ENCODE peak calls at places on chromosomes 16 and 17, in six cellular contexts. U, Q, K, L, O and X are unnamed samples.

GRCh38 chr16:84851192-84852127 is 31.7 kb downstream of the CRISPLD2 start:
- DNase-seq in U (no peak), Q (no peak), K (no peak), L (no peak), O (peak), X (peak)

GRCh38 chr17:42779942-42780815 is at the start of gene WNK4:
- DNase-seq in U (no peak), Q (no peak), K (no peak), L (no peak), O (peak), X (no peak)

GRCh38 chr17:40369923-40370322 is 5.4 kb upstream of the GJD3 start:
- DNase-seq in U (no peak), Q (no peak), K (no peak), L (no peak), O (no peak), X (no peak)

GRCh38 chr17:58370716-58371115 is 18.7 kb upstream of the SUPT4H1 start:
- DNase-seq in U (no peak), Q (no peak), K (no peak), L (no peak), O (no peak), X (no peak)

GRCh38 chr16:49910761-49911160 is 54.8 kb upstream of the ZNF423 start:
- DNase-seq in U (no peak), Q (no peak), K (no peak), L (no peak), O (no peak), X (no peak)

GRCh38 chr16:84360748-84361147 is 7.6 kb upstream of the ATP2C2 start:
- DNase-seq in U (no peak), Q (no peak), K (no peak), L (no peak), O (no peak), X (no peak)

GRCh38 chr16:83924686-83925085 is 25.8 kb downstream of the MLYCD start:
- DNase-seq in U (no peak), Q (no peak), K (no peak), L (no peak), O (no peak), X (no peak)

GRCh38 chr16:19432429-19432828 is 14.7 kb downstream of the TMC5 start:
- DNase-seq in U (no peak), Q (no peak), K (no peak), L (no peak), O (peak), X (no peak)

GRCh38 chr17:48044851-48045250 is 3.3 kb upstream of the NFE2L1 start:
- DNase-seq in U (no peak), Q (no peak), K (no peak), L (no peak), O (no peak), X (no peak)

GRCh38 chr17:42023524-42024349 is 3.8 kb downstream of the NKIRAS2 start:
- DNase-seq in U (no peak), Q (no peak), K (no peak), L (no peak), O (no peak), X (no peak)

GRCh38 chr17:60720763-60721531 is 43.3 kb downstream of the BCAS3 start:
- DNase-seq in U (peak), Q (peak), K (peak), L (no peak), O (peak), X (no peak)

GRCh38 chr17:19332371-19333131 is 30.0 kb downstream of the B9D1 start:
- DNase-seq in U (no peak), Q (peak), K (no peak), L (no peak), O (no peak), X (no peak)

GRCh38 chr17:77735341-77736206 is 222.9 kb upstream of the TNRC6C start:
- DNase-seq in U (no peak), Q (no peak), K (peak), L (no peak), O (no peak), X (no peak)

GRCh38 chr17:74872313-74873035 is at the start of gene FDXR:
- DNase-seq in U (no peak), Q (no peak), K (no peak), L (no peak), O (no peak), X (no peak)

GRCh38 chr16:85393674-85394510 is 219.2 kb upstream of the GSE1 start:
- DNase-seq in U (no peak), Q (peak), K (peak), L (peak), O (peak), X (no peak)

GRCh38 chr16:23635958-23636357 is 5.2 kb downstream of the PALB2 start:
- DNase-seq in U (no peak), Q (no peak), K (no peak), L (no peak), O (no peak), X (no peak)

GRCh38 chr16:82924075-82924854 is 297.5 kb downstream of the CDH13 start:
- DNase-seq in U (no peak), Q (peak), K (no peak), L (no peak), O (no peak), X (no peak)

GRCh38 chr17:11780621-11781020 is 182.4 kb downstream of the DNAH9 start:
- DNase-seq in U (no peak), Q (no peak), K (no peak), L (no peak), O (no peak), X (no peak)

GRCh38 chr17:79114455-79115301 is 40.1 kb downstream of the ENGASE start:
- DNase-seq in U (no peak), Q (no peak), K (peak), L (no peak), O (no peak), X (no peak)

GRCh38 chr17:7834554-7834890 is 505 bp downstream of the KDM6B start:
- DNase-seq in U (no peak), Q (peak), K (peak), L (no peak), O (peak), X (no peak)

GRCh38 chr17:79707931-79708891 is 22.5 kb upstream of the ENPP7 start:
- DNase-seq in U (no peak), Q (peak), K (peak), L (no peak), O (peak), X (no peak)

GRCh38 chr16:55569025-55569424 is 2.5 kb downstream of the CAPNS2 start:
- DNase-seq in U (no peak), Q (no peak), K (no peak), L (no peak), O (no peak), X (no peak)

GRCh38 chr17:57455063-57455914 is 199.0 kb downstream of the MSI2 start:
- DNase-seq in U (peak), Q (peak), K (no peak), L (no peak), O (no peak), X (no peak)

GRCh38 chr16:2404099-2404498 is 25.1 kb upstream of the CCNF start:
- DNase-seq in U (no peak), Q (no peak), K (no peak), L (no peak), O (no peak), X (no peak)

GRCh38 chr16:31480851-31481250 is 2.1 kb upstream of the SLC5A2 start:
- DNase-seq in U (no peak), Q (no peak), K (no peak), L (no peak), O (no peak), X (no peak)

GRCh38 chr16:67163164-67163902 is 1.2 kb upstream of the HSF4 start:
- DNase-seq in U (no peak), Q (peak), K (peak), L (no peak), O (no peak), X (no peak)

GRCh38 chr16:51763072-51763658 is 612.1 kb upstream of the SALL1 start:
- DNase-seq in U (no peak), Q (no peak), K (no peak), L (no peak), O (no peak), X (no peak)

GRCh38 chr17:44083250-44083849 is 12.8 kb downstream of the G6PC3 start:
- DNase-seq in U (no peak), Q (no peak), K (no peak), L (no peak), O (peak), X (no peak)

GRCh38 chr17:82893779-82894178 is 54.0 kb upstream of the ZNF750 start:
- DNase-seq in U (no peak), Q (no peak), K (no peak), L (no peak), O (no peak), X (no peak)